ENCODE peak calls at places on chromosomes 5 and 9, in five cellular contexts. One of them, this sample, is unnamed.

GRCh38 chr9:93304574-93305496 is 120.9 kb downstream of the WNK2 start:
- DNase-seq in CD8-positive, alpha-beta T cell: no peak
- DNase-seq in brain pericyte: no peak
- DNase-seq in activated T-helper 1 cell treated with anti-CD3 and anti-CD28 coated beads, Interleukin-12 subunit alpha, Interleukin-12 subunit beta, Interleukin-2, Interleukin-4 antibody, amounts not matched to agents 30 ng/mL and 10 ng/mL and 1 ng/mL, durations not matched to agents 14 hours and 24 hours and 36 hours: no peak
- DNase-seq in transverse colon: peak
- DNase-seq in this sample: peak

GRCh38 chr9:93072383-93072795 is 13.9 kb downstream of the SUSD3 start:
- DNase-seq in activated T-helper 1 cell treated with anti-CD3 and anti-CD28 coated beads, Interleukin-12 subunit alpha, Interleukin-12 subunit beta, Interleukin-2, Interleukin-4 antibody, amounts not matched to agents 30 ng/mL and 10 ng/mL and 1 ng/mL, durations not matched to agents 14 hours and 24 hours and 36 hours: no peak
- DNase-seq in transverse colon: peak
- DNase-seq in CD8-positive, alpha-beta T cell: no peak
- DNase-seq in brain pericyte: no peak
- DNase-seq in this sample: no peak

GRCh38 chr5:71887680-71888079 is 168.6 kb downstream of the CARTPT start:
- DNase-seq in CD8-positive, alpha-beta T cell: no peak
- DNase-seq in brain pericyte: peak
- DNase-seq in transverse colon: no peak
- DNase-seq in activated T-helper 1 cell treated with anti-CD3 and anti-CD28 coated beads, Interleukin-12 subunit alpha, Interleukin-12 subunit beta, Interleukin-2, Interleukin-4 antibody, amounts not matched to agents 30 ng/mL and 10 ng/mL and 1 ng/mL, durations not matched to agents 14 hours and 24 hours and 36 hours: no peak
- DNase-seq in this sample: no peak

GRCh38 chr5:167916706-167917105 is 374.7 kb upstream of the WWC1 start:
- DNase-seq in brain pericyte: no peak
- DNase-seq in CD8-positive, alpha-beta T cell: no peak
- DNase-seq in activated T-helper 1 cell treated with anti-CD3 and anti-CD28 coated beads, Interleukin-12 subunit alpha, Interleukin-12 subunit beta, Interleukin-2, Interleukin-4 antibody, amounts not matched to agents 30 ng/mL and 10 ng/mL and 1 ng/mL, durations not matched to agents 14 hours and 24 hours and 36 hours: no peak
- DNase-seq in transverse colon: peak
- DNase-seq in this sample: no peak

GRCh38 chr5:133844836-133845235 is 123.6 kb downstream of the C5orf15 start:
- DNase-seq in transverse colon: no peak
- DNase-seq in CD8-positive, alpha-beta T cell: no peak
- DNase-seq in brain pericyte: no peak
- DNase-seq in activated T-helper 1 cell treated with anti-CD3 and anti-CD28 coated beads, Interleukin-12 subunit alpha, Interleukin-12 subunit beta, Interleukin-2, Interleukin-4 antibody, amounts not matched to agents 30 ng/mL and 10 ng/mL and 1 ng/mL, durations not matched to agents 14 hours and 24 hours and 36 hours: no peak
- DNase-seq in this sample: no peak

GRCh38 chr9:14783358-14783757 is 60.8 kb upstream of the CER1 start:
- DNase-seq in CD8-positive, alpha-beta T cell: no peak
- DNase-seq in activated T-helper 1 cell treated with anti-CD3 and anti-CD28 coated beads, Interleukin-12 subunit alpha, Interleukin-12 subunit beta, Interleukin-2, Interleukin-4 antibody, amounts not matched to agents 30 ng/mL and 10 ng/mL and 1 ng/mL, durations not matched to agents 14 hours and 24 hours and 36 hours: no peak
- DNase-seq in transverse colon: no peak
- DNase-seq in brain pericyte: no peak
- DNase-seq in this sample: no peak

GRCh38 chr5:72556351-72557146 is 49.3 kb upstream of the ZNF366 start:
- DNase-seq in brain pericyte: no peak
- DNase-seq in CD8-positive, alpha-beta T cell: peak
- DNase-seq in transverse colon: peak
- DNase-seq in activated T-helper 1 cell treated with anti-CD3 and anti-CD28 coated beads, Interleukin-12 subunit alpha, Interleukin-12 subunit beta, Interleukin-2, Interleukin-4 antibody, amounts not matched to agents 30 ng/mL and 10 ng/mL and 1 ng/mL, durations not matched to agents 14 hours and 24 hours and 36 hours: no peak
- DNase-seq in this sample: no peak

GRCh38 chr5:55868846-55869245 is 17.7 kb downstream of the IL31RA start:
- DNase-seq in activated T-helper 1 cell treated with anti-CD3 and anti-CD28 coated beads, Interleukin-12 subunit alpha, Interleukin-12 subunit beta, Interleukin-2, Interleukin-4 antibody, amounts not matched to agents 30 ng/mL and 10 ng/mL and 1 ng/mL, durations not matched to agents 14 hours and 24 hours and 36 hours: no peak
- DNase-seq in brain pericyte: peak
- DNase-seq in transverse colon: no peak
- DNase-seq in CD8-positive, alpha-beta T cell: no peak
- DNase-seq in this sample: no peak

GRCh38 chr5:78905084-78905938 is 79.8 kb downstream of the ARSB start:
- DNase-seq in CD8-positive, alpha-beta T cell: no peak
- DNase-seq in transverse colon: no peak
- DNase-seq in activated T-helper 1 cell treated with anti-CD3 and anti-CD28 coated beads, Interleukin-12 subunit alpha, Interleukin-12 subunit beta, Interleukin-2, Interleukin-4 antibody, amounts not matched to agents 30 ng/mL and 10 ng/mL and 1 ng/mL, durations not matched to agents 14 hours and 24 hours and 36 hours: no peak
- DNase-seq in brain pericyte: no peak
- DNase-seq in this sample: no peak

GRCh38 chr5:149380466-149381121 is 1.5 kb upstream of the IL17B start:
- DNase-seq in brain pericyte: no peak
- DNase-seq in activated T-helper 1 cell treated with anti-CD3 and anti-CD28 coated beads, Interleukin-12 subunit alpha, Interleukin-12 subunit beta, Interleukin-2, Interleukin-4 antibody, amounts not matched to agents 30 ng/mL and 10 ng/mL and 1 ng/mL, durations not matched to agents 14 hours and 24 hours and 36 hours: no peak
- DNase-seq in transverse colon: peak
- DNase-seq in CD8-positive, alpha-beta T cell: no peak
- DNase-seq in this sample: no peak

GRCh38 chr9:81213456-81213855 is 475.9 kb downstream of the TLE1 start:
- DNase-seq in brain pericyte: no peak
- DNase-seq in transverse colon: no peak
- DNase-seq in activated T-helper 1 cell treated with anti-CD3 and anti-CD28 coated beads, Interleukin-12 subunit alpha, Interleukin-12 subunit beta, Interleukin-2, Interleukin-4 antibody, amounts not matched to agents 30 ng/mL and 10 ng/mL and 1 ng/mL, durations not matched to agents 14 hours and 24 hours and 36 hours: no peak
- DNase-seq in CD8-positive, alpha-beta T cell: no peak
- DNase-seq in this sample: no peak

GRCh38 chr5:923473-923873 is 30.8 kb downstream of the TRIP13 start:
- DNase-seq in brain pericyte: no peak
- DNase-seq in transverse colon: peak
- DNase-seq in CD8-positive, alpha-beta T cell: peak
- DNase-seq in activated T-helper 1 cell treated with anti-CD3 and anti-CD28 coated beads, Interleukin-12 subunit alpha, Interleukin-12 subunit beta, Interleukin-2, Interleukin-4 antibody, amounts not matched to agents 30 ng/mL and 10 ng/mL and 1 ng/mL, durations not matched to agents 14 hours and 24 hours and 36 hours: peak
- DNase-seq in this sample: peak